ENCODE peak calls at places on chromosomes 4 and X, in nine cellular contexts. W is cardiac muscle cell; M is OCI-LY7; B is NT2/D1; S is fibroblast of lung; G is GM23248; N is K562; V is CD8-positive, alpha-beta memory T cell; F is iPS DF 6.9. U is an unnamed sample.

GRCh38 chrX:66760648-66761047 is 121.8 kb upstream of the EDA2R start:
- DNase-seq in W (no peak), M (peak; percentile 1), B (no peak), S (no peak), G (peak; percentile 9), N (no peak), V (no peak), F (no peak), U (no peak)

GRCh38 chr4:158809611-158810486 is 41.0 kb downstream of the FNIP2 start:
- DNase-seq in W (peak; percentile 72), M (peak; percentile 72), B (no peak), S (peak; percentile 99), G (peak; percentile 90), N (no peak), V (no peak), F (no peak), U (no peak)

GRCh38 chr4:40180356-40180755 is 16.5 kb upstream of the RHOH start:
- DNase-seq in W (no peak), M (no peak), B (no peak), S (peak; percentile 91), G (peak; percentile 92), N (no peak), V (no peak), F (no peak), U (no peak)

GRCh38 chr4:110629214-110629754 is 6.4 kb upstream of the PITX2 start:
- DNase-seq in W (no peak), M (no peak), B (no peak), S (no peak), G (no peak), N (no peak), V (no peak), F (no peak), U (no peak)

GRCh38 chr4:174435981-174436776 is 86.1 kb downstream of the HPGD start:
- DNase-seq in W (no peak), M (no peak), B (no peak), S (no peak), G (no peak), N (no peak), V (no peak), F (no peak), U (no peak)

GRCh38 chr4:26219206-26219605 is 101.6 kb upstream of the RBPJ start:
- DNase-seq in W (no peak), M (no peak), B (no peak), S (no peak), G (no peak), N (no peak), V (no peak), F (no peak), U (no peak)

GRCh38 chrX:12309040-12309732 is 170.9 kb downstream of the FRMPD4 start:
- DNase-seq in W (no peak), M (no peak), B (no peak), S (no peak), G (no peak), N (no peak), V (no peak), F (no peak), U (no peak)

GRCh38 chrX:72294497-72294896 is 11.2 kb downstream of the CITED1 start:
- DNase-seq in W (no peak), M (no peak), B (no peak), S (no peak), G (no peak), N (no peak), V (no peak), F (no peak), U (no peak)

GRCh38 chrX:74179071-74179470 is 124.9 kb upstream of the ZCCHC13 start:
- DNase-seq in W (no peak), M (no peak), B (no peak), S (peak; percentile 71), G (peak; percentile 39), N (no peak), V (no peak), F (no peak), U (no peak)

GRCh38 chrX:148043456-148043855 is 62.3 kb downstream of the FMR1NB start:
- DNase-seq in W (no peak), M (no peak), B (no peak), S (peak; percentile 56), G (peak; percentile 79), N (no peak), V (no peak), F (no peak), U (no peak)

GRCh38 chrX:22650691-22651090 is 349.1 kb upstream of the DDX53 start:
- DNase-seq in W (no peak), M (no peak), B (no peak), S (no peak), G (no peak), N (no peak), V (no peak), F (no peak), U (no peak)

GRCh38 chrX:41258871-41259270 is 75.1 kb upstream of the DDX3X start:
- DNase-seq in W (no peak), M (no peak), B (no peak), S (peak; percentile 32), G (no peak), N (no peak), V (no peak), F (no peak), U (no peak)

GRCh38 chr4:183610613-183611012 is 48.4 kb downstream of the RWDD4 start:
- DNase-seq in W (no peak), M (no peak), B (no peak), S (peak; percentile 22), G (peak; percentile 15), N (no peak), V (no peak), F (no peak), U (no peak)

GRCh38 chrX:154603438-154604430 is 15.3 kb downstream of the CTAG1B start:
- DNase-seq in W (no peak), M (no peak), B (no peak), S (peak; percentile 81), G (peak; percentile 85), N (no peak), V (no peak), F (no peak), U (no peak)

DNA sequence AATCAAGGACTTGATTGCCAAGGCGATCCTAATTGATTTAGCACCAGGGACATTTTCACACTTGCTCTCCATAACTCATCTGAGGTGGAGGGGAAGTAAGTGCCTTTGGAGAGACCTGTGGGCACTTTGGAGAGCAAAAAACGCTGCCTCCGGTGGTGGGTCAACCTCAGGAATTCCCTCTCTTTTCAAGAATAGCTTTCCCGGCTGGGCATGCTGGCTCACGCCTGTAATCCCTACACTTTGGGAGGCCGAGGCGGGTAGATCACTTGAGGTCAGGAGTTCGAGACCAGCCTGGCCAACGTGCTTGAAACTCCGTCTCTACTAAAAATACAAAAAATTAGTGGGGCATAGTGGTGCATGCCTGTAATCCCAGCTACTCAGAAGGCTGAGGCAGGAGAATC is 49.2 kb downstream of the PRPS1 start:
- DNase-seq in W (peak; percentile 29), M (no peak), B (no peak), S (peak; percentile 47), G (peak; percentile 20), N (no peak), V (no peak), F (no peak), U (no peak)
- H3K4me1 ChIP-seq in W (peaks cover 24% of the 10 kb centered on the region), M (peaks cover 60% of the 10 kb centered on the region), B (no peaks in the 10 kb centered on the region), S (peaks cover 11% of the 10 kb centered on the region), G (peaks cover 35% of the 10 kb centered on the region), N (peaks cover 26% of the 10 kb centered on the region), V (peaks cover 64% of the 10 kb centered on the region), F (no peaks in the 10 kb centered on the region), U (peaks cover 31% of the 10 kb centered on the region)

GRCh38 chr4:168409089-168409801 is 71.0 kb downstream of the DDX60L start:
- DNase-seq in W (no peak), M (no peak), B (no peak), S (peak; percentile 58), G (peak; percentile 62), N (no peak), V (no peak), F (no peak), U (no peak)
- H3K4me3 ChIP-seq in W (no peak overlapping the region), M (no peak overlapping the region), B (no peak overlapping the region), S (no peak overlapping the region), G (peak overlapping the region; percentile 5), N (no peak overlapping the region), V (no peak overlapping the region), F (no peak overlapping the region), U (peak overlapping the region; percentile 52)

GRCh38 chr4:15294832-15295231 is 133.0 kb upstream of the C1QTNF7 start:
- DNase-seq in W (no peak), M (no peak), B (no peak), S (no peak), G (no peak), N (no peak), V (no peak), F (no peak), U (no peak)

GRCh38 chr4:15293678-15294077 is 134.2 kb upstream of the C1QTNF7 start:
- DNase-seq in W (no peak), M (no peak), B (no peak), S (no peak), G (no peak), N (no peak), V (no peak), F (no peak), U (no peak)

GRCh38 chr4:15291133-15291532 is 136.7 kb upstream of the C1QTNF7 start:
- DNase-seq in W (no peak), M (no peak), B (no peak), S (no peak), G (peak; percentile 11), N (no peak), V (no peak), F (no peak), U (no peak)

GRCh38 chr4:15295421-15296162 is 132.2 kb upstream of the C1QTNF7 start:
- DNase-seq in W (no peak), M (no peak), B (no peak), S (no peak), G (no peak), N (no peak), V (no peak), F (no peak), U (no peak)

GRCh38 chr4:15294202-15294601 is 133.6 kb upstream of the C1QTNF7 start:
- DNase-seq in W (no peak), M (no peak), B (no peak), S (no peak), G (no peak), N (no peak), V (no peak), F (no peak), U (no peak)
- H3K4me1 ChIP-seq in W (no peaks in the 10 kb centered on the region), M (no peaks in the 10 kb centered on the region), B (no peaks in the 10 kb centered on the region), S (no peaks in the 10 kb centered on the region), G (no peaks in the 10 kb centered on the region), N (no peaks in the 10 kb centered on the region), V (no peaks in the 10 kb centered on the region), F (no peaks in the 10 kb centered on the region), U (peaks cover 13% of the 10 kb centered on the region)

DNA sequence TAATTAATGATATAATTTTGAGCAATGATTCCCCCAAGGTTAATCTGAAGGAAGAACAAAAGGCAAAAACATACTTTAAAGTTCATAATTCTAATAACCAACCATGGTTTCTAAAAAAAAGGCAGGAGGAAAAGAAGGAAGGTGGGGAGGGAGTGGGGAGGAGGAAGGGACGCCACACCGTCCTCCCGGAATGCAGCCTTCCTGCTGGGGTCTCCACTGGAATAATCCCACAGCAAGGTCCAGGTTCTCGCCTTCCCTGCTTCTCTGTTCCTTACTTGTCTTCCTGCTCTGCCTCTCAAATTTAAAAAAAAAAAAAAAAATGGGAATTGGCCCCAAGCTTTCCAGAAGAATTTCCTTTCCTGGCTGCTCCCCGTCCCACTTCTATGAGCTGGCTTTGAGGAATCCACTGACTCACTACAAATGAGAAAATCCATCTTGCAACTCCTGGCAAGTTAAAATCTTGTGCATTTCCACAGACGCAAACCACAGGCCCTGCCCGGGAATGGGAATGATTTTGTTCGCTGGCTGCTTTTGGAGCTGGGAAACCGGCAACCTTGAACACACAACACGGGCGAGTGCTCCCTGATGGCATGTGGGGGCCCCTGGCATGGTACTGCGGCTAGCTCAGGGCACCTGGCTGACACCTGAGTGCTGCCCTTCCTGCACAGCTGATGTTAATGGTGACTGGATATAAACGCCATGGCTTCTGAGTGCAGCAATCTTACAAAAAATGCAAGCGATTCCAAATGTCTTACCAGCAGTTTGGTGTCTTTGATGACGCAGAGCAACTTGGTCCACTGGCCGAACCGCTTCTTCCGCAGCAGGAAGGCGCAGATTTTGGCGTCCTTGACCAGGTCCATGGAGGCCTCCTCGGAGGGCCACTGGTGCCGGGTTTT is 97.0 kb downstream of the AFAP1 start:
- DNase-seq in W (no peak), M (no peak), B (no peak), S (peak; percentile 100), G (peak; percentile 96), N (no peak), V (no peak), F (no peak), U (peak; percentile 31)
- H3K4me3 ChIP-seq in W (no peak overlapping the region), M (no peak overlapping the region), B (no peak overlapping the region), S (peak overlapping the region; percentile 1), G (peak overlapping the region; percentile 33), N (no peak overlapping the region), V (no peak overlapping the region), F (no peak overlapping the region), U (peak overlapping the region; percentile 40)